ENCODE peak calls at places on chromosomes 6 and 20, in ten cellular contexts. Q is iPS-NIHi11; R is anterior cingulate cortex; S is cardiac muscle cell; V is NCI-H1092 treated with DMSO at 0.1 percent for 48 hours; N is SK-N-SH; A is T-cell; P is endothelial cell; Y is activated CD8-positive, alpha-beta T cell treated with anti-CD3 and anti-CD28 coated beads, Interleukin-2, amount 10 ng/mL, durations not matched to agents 7 days and 5 days; G is Peyer's patch. I is an unnamed sample.

GRCh38 chr6:157328108-157328692 is 4.9 kb upstream of the TMEM242 start:
- DNase-seq in Q (no peak), R (no peak), S (no peak), V (no peak), N (no peak), A (no peak), P (no peak), Y (no peak), G (no peak), I (no peak)

GRCh38 chr6:1574083-1574761 is 35.5 kb upstream of the FOXC1 start:
- DNase-seq in Q (peak), R (peak), S (no peak), V (no peak), N (no peak), A (no peak), P (no peak), Y (no peak), G (no peak), I (no peak)

GRCh38 chr6:79559706-79560105 is 22.5 kb upstream of the LCA5 start:
- DNase-seq in Q (no peak), R (no peak), S (no peak), V (no peak), N (no peak), A (no peak), P (no peak), Y (no peak), G (no peak), I (no peak)

GRCh38 chr6:128204621-128205020 is 303.8 kb upstream of the THEMIS start:
- DNase-seq in Q (no peak), R (no peak), S (peak), V (no peak), N (no peak), A (no peak), P (no peak), Y (no peak), G (no peak), I (no peak)

GRCh38 chr6:11413728-11414127 is 123.8 kb upstream of the TMEM170B start:
- DNase-seq in Q (no peak), R (no peak), S (peak), V (no peak), N (no peak), A (no peak), P (no peak), Y (no peak), G (no peak), I (no peak)

GRCh38 chr6:36969240-36969691 is 14.7 kb downstream of the PI16 start:
- DNase-seq in Q (no peak), R (no peak), S (no peak), V (no peak), N (no peak), A (no peak), P (no peak), Y (no peak), G (no peak), I (no peak)

GRCh38 chr20:1833216-1833615 is 62.0 kb upstream of the SIRPA start:
- DNase-seq in Q (no peak), R (no peak), S (no peak), V (no peak), N (no peak), A (no peak), P (no peak), Y (no peak), G (no peak), I (no peak)

GRCh38 chr6:17871169-17871479 is 116.3 kb downstream of the KIF13A start:
- DNase-seq in Q (no peak), R (no peak), S (no peak), V (no peak), N (no peak), A (no peak), P (no peak), Y (no peak), G (no peak), I (no peak)

GRCh38 chr20:25195962-25196700 is 619 bp downstream of the ENTPD6 start:
- DNase-seq in Q (peak), R (no peak), S (no peak), V (no peak), N (no peak), A (no peak), P (peak), Y (peak), G (peak), I (peak)

GRCh38 chr6:125107896-125108295 is 45.7 kb upstream of the TPD52L1 start:
- DNase-seq in Q (no peak), R (no peak), S (no peak), V (no peak), N (no peak), A (no peak), P (no peak), Y (no peak), G (no peak), I (no peak)

GRCh38 chr20:57131077-57131476 is 135.4 kb downstream of the BMP7 start:
- DNase-seq in Q (no peak), R (no peak), S (no peak), V (no peak), N (no peak), A (no peak), P (no peak), Y (no peak), G (no peak), I (no peak)

GRCh38 chr6:142802124-142802523 is 142.9 kb downstream of the HIVEP2 start:
- DNase-seq in Q (peak), R (no peak), S (peak), V (no peak), N (no peak), A (no peak), P (no peak), Y (no peak), G (no peak), I (no peak)

GRCh38 chr20:10634683-10635411 is 39.0 kb downstream of the JAG1 start:
- DNase-seq in Q (no peak), R (no peak), S (no peak), V (no peak), N (no peak), A (no peak), P (no peak), Y (no peak), G (no peak), I (no peak)

GRCh38 chr20:53783768-53784167 is 190.1 kb upstream of the ZNF217 start:
- DNase-seq in Q (no peak), R (no peak), S (no peak), V (no peak), N (no peak), A (no peak), P (no peak), Y (no peak), G (no peak), I (no peak)

GRCh38 chr6:138689849-138690248 is 83.7 kb upstream of the CCDC28A start:
- DNase-seq in Q (no peak), R (no peak), S (no peak), V (no peak), N (no peak), A (no peak), P (no peak), Y (no peak), G (no peak), I (no peak)

GRCh38 chr6:133165235-133165634 is 75.9 kb upstream of the EYA4 start:
- DNase-seq in Q (no peak), R (no peak), S (no peak), V (peak), N (no peak), A (no peak), P (no peak), Y (no peak), G (no peak), I (no peak)

GRCh38 chr6:53483423-53484353 is 61.2 kb downstream of the GCLC start:
- DNase-seq in Q (no peak), R (peak), S (peak), V (no peak), N (peak), A (no peak), P (no peak), Y (no peak), G (peak), I (no peak)

GRCh38 chr6:19865178-19865577 is 28.0 kb downstream of the ID4 start:
- DNase-seq in Q (no peak), R (no peak), S (no peak), V (peak), N (no peak), A (no peak), P (no peak), Y (no peak), G (no peak), I (no peak)

GRCh38 chr20:22836211-22836610 is 198.9 kb upstream of the SSTR4 start:
- DNase-seq in Q (no peak), R (no peak), S (peak), V (no peak), N (no peak), A (no peak), P (no peak), Y (no peak), G (no peak), I (no peak)

GRCh38 chr6:3456794-3457709 is at the start of gene SLC22A23:
- DNase-seq in Q (peak), R (peak), S (peak), V (peak), N (peak), A (peak), P (peak), Y (peak), G (peak), I (peak)

GRCh38 chr20:24752612-24753011 is 196.5 kb upstream of the CST7 start:
- DNase-seq in Q (no peak), R (no peak), S (no peak), V (no peak), N (no peak), A (no peak), P (no peak), Y (no peak), G (no peak), I (no peak)

GRCh38 chr6:52910091-52910490 is 593 bp upstream of the GSTA3 start:
- DNase-seq in Q (no peak), R (no peak), S (peak), V (no peak), N (no peak), A (no peak), P (no peak), Y (no peak), G (no peak), I (no peak)

GRCh38 chr6:119322715-119323350 is 26.7 kb downstream of the MAN1A1 start:
- DNase-seq in Q (no peak), R (no peak), S (no peak), V (no peak), N (no peak), A (peak), P (no peak), Y (peak), G (peak), I (no peak)

GRCh38 chr6:158911746-158912158 is 88.2 kb downstream of the RSPH3 start:
- DNase-seq in Q (no peak), R (no peak), S (no peak), V (peak), N (no peak), A (no peak), P (no peak), Y (peak), G (peak), I (no peak)

GRCh38 chr6:170206931-170207431 is 83.9 kb downstream of the DLL1 start:
- DNase-seq in Q (no peak), R (no peak), S (no peak), V (no peak), N (peak), A (no peak), P (no peak), Y (peak), G (no peak), I (peak)

GRCh38 chr6:130365166-130366010 is 429 bp upstream of the TMEM200A start:
- DNase-seq in Q (peak), R (no peak), S (peak), V (no peak), N (peak), A (peak), P (peak), Y (peak), G (peak), I (peak)

GRCh38 chr6:133892444-133893323 is 3.8 kb downstream of the TCF21 start:
- DNase-seq in Q (peak), R (no peak), S (no peak), V (no peak), N (peak), A (no peak), P (peak), Y (no peak), G (no peak), I (peak)

GRCh38 chr6:111936718-111937117 is 63.5 kb upstream of the FYN start:
- DNase-seq in Q (no peak), R (no peak), S (no peak), V (no peak), N (no peak), A (no peak), P (no peak), Y (no peak), G (no peak), I (no peak)

GRCh38 chr20:12592756-12593155 is 416.0 kb upstream of the SPTLC3 start:
- DNase-seq in Q (no peak), R (no peak), S (no peak), V (no peak), N (no peak), A (no peak), P (no peak), Y (no peak), G (no peak), I (no peak)

GRCh38 chr20:10551732-10552724 is 116.9 kb downstream of the SLX4IP start:
- DNase-seq in Q (peak), R (no peak), S (peak), V (no peak), N (no peak), A (no peak), P (no peak), Y (no peak), G (no peak), I (no peak)

I was measured in D341Med.